ENCODE peak calls at places on chromosomes 12 and 14, in five cellular contexts. C, J, R, I and K are unnamed samples. For H4K20me1, the result is how much of the 10 kb centered on the place peaks cover.

GRCh38 chr12:51381226-51382079 is 9.8 kb downstream of the GALNT6 start:
- DNase-seq in I (no peak), C (no peak), J (no peak), R (peak), K (no peak)

GRCh38 chr14:71550367-71550766 is 381.9 kb upstream of the RGS6 start:
- DNase-seq in I (no peak), R (no peak), C (no peak), J (no peak), K (no peak)

GRCh38 chr14:61041704-61042103 is 60.7 kb downstream of the SLC38A6 start:
- DNase-seq in J (no peak), R (no peak), I (no peak), C (no peak), K (no peak)

GRCh38 chr14:68361231-68361630 is 431.6 kb downstream of the ZFP36L1 start:
- DNase-seq in I (no peak), C (no peak), J (no peak), R (peak), K (peak)

GRCh38 chr12:25372002-25372401 is 121.3 kb upstream of the KRAS start:
- DNase-seq in J (no peak), C (no peak), R (no peak), I (no peak), K (no peak)

GRCh38 chr14:32808574-32809098 is 130.0 kb upstream of the NPAS3 start:
- DNase-seq in C (no peak), I (no peak), J (no peak), R (peak), K (peak)

GRCh38 chr14:102840801-102841528 is 63.7 kb downstream of the TRAF3 start:
- DNase-seq in I (no peak), R (no peak), J (no peak), C (no peak), K (no peak)

GRCh38 chr12:91921555-91921954 is 224.1 kb downstream of the BTG1 start:
- DNase-seq in R (no peak), J (no peak), C (no peak), I (no peak), K (no peak)

GRCh38 chr12:49331360-49332222 is 5.4 kb downstream of the C1QL4 start:
- DNase-seq in R (peak), C (peak), J (no peak), I (no peak), K (peak)

GRCh38 chr12:70853326-70853725 is 67.2 kb downstream of the PTPRR start:
- DNase-seq in J (no peak), I (no peak), C (no peak), R (peak), K (no peak)

GRCh38 chr12:131610891-131611290 is 100.0 kb upstream of the SFSWAP start:
- DNase-seq in R (no peak), J (no peak), C (no peak), I (no peak), K (no peak)

GRCh38 chr14:54610051-54610977 is 43.4 kb downstream of the SAMD4A start:
- DNase-seq in C (no peak), J (no peak), I (no peak), R (peak), K (no peak)

GRCh38 chr12:84891106-84891838 is 21.3 kb downstream of the SLC6A15 start:
- DNase-seq in J (no peak), I (no peak), R (no peak), C (no peak), K (no peak)

GRCh38 chr12:58801986-58802385 is 118.3 kb downstream of the LRIG3 start:
- DNase-seq in C (peak), J (no peak), I (no peak), R (peak), K (no peak)

GRCh38 chr14:92686763-92687427 is 61.5 kb downstream of the LGMN start:
- DNase-seq in I (peak), R (peak), C (peak), J (peak), K (peak)

GRCh38 chr12:40946612-40947194 is 241.4 kb upstream of the PDZRN4 start:
- DNase-seq in C (peak), R (peak), J (no peak), I (no peak), K (peak)

GRCh38 chr14:100950024-100950423 is 46.5 kb upstream of the RTL1 start:
- DNase-seq in R (no peak), J (no peak), C (no peak), I (no peak), K (no peak)

GRCh38 chr14:71658261-71658860 is 273.9 kb upstream of the RGS6 start:
- DNase-seq in J (no peak), C (no peak), R (peak), I (no peak), K (no peak)

GRCh38 chr14:37668646-37669045 is 73.2 kb downstream of the TTC6 start:
- DNase-seq in I (no peak), J (no peak), R (peak), C (no peak), K (peak)

GRCh38 chr12:47822386-47822785 is 2.7 kb upstream of the HDAC7 start:
- DNase-seq in C (no peak), J (no peak), I (no peak), R (no peak), K (no peak)

GRCh38 chr14:55386037-55386798 is 25.4 kb downstream of the ATG14 start:
- DNase-seq in R (no peak), C (peak), I (no peak), J (no peak), K (no peak)

GRCh38 chr14:51044961-51045360 is 49.9 kb downstream of the TRIM9 start:
- DNase-seq in C (no peak), R (no peak), J (no peak), I (no peak), K (no peak)

GRCh38 chr12:1859643-1860042 is 39.3 kb downstream of the LRTM2 start:
- DNase-seq in J (no peak), I (no peak), R (peak), C (no peak), K (peak)

GRCh38 chr12:117152793-117153775 is 37.2 kb downstream of the FBXO21 start:
- DNase-seq in I (peak), J (no peak), C (no peak), R (no peak), K (no peak)

GRCh38 chr12:5473076-5473475 is 41.2 kb downstream of the NTF3 start:
- DNase-seq in I (no peak), J (no peak), C (no peak), R (no peak), K (no peak)

GRCh38 chr14:63295231-63295685 is 23.5 kb downstream of the GPHB5 start:
- DNase-seq in I (no peak), R (no peak), C (no peak), J (no peak), K (no peak)

GRCh38 chr14:73248294-73248868 is 11.1 kb downstream of the PAPLN start:
- DNase-seq in J (no peak), C (no peak), I (no peak), R (peak), K (peak)

GRCh38 chr12:56261503-56262230 is 3.5 kb upstream of the ANKRD52 start:
- DNase-seq in R (peak), I (no peak), J (no peak), C (no peak), K (peak)

GRCh38 chr14:22039938-22040780 is 366.5 kb upstream of the OR4E1 start:
- DNase-seq in I (peak), C (no peak), R (no peak), J (no peak), K (peak)

GRCh38 chr12:96293093-96293492 is 98.9 kb downstream of the ELK3 start:
- DNase-seq in R (no peak), J (no peak), C (no peak), I (no peak), K (no peak)

GRCh38 chr12:4858385-4858784 is 51.3 kb upstream of the KCNA1 start:
- DNase-seq in R (no peak), C (peak), I (no peak), J (no peak), K (no peak)

GRCh38 chr12:83945871-83946270 is 966.7 kb downstream of the SLC6A15 start:
- DNase-seq in J (no peak), R (peak), C (no peak), I (no peak), K (peak)

GRCh38 chr14:103510311-103511021 is 12.2 kb downstream of the CKB start:
- DNase-seq in C (no peak), R (no peak), J (no peak), I (no peak), K (no peak)

GRCh38 chr12:58097741-58098140 is 156.4 kb downstream of the ATP23 start:
- DNase-seq in J (no peak), I (no peak), C (no peak), R (no peak), K (no peak)

GRCh38 chr12:107369679-107370078 is 276.3 kb upstream of the CRY1 start:
- DNase-seq in I (no peak), R (no peak), C (no peak), J (no peak), K (no peak)

GRCh38 chr12:50099302-50100008 is 4.4 kb upstream of the GPD1 start:
- DNase-seq in R (no peak), I (no peak), J (no peak), C (no peak), K (peak)

GRCh38 chr12:49588761-49589516 is 16.5 kb downstream of the FAM186B start:
- DNase-seq in I (no peak), J (no peak), R (no peak), C (no peak), K (no peak)

GRCh38 chr12:52175411-52176350 is 16.1 kb downstream of the KRT80 start:
- DNase-seq in J (no peak), I (no peak), R (peak), C (peak), K (no peak)

DNA sequence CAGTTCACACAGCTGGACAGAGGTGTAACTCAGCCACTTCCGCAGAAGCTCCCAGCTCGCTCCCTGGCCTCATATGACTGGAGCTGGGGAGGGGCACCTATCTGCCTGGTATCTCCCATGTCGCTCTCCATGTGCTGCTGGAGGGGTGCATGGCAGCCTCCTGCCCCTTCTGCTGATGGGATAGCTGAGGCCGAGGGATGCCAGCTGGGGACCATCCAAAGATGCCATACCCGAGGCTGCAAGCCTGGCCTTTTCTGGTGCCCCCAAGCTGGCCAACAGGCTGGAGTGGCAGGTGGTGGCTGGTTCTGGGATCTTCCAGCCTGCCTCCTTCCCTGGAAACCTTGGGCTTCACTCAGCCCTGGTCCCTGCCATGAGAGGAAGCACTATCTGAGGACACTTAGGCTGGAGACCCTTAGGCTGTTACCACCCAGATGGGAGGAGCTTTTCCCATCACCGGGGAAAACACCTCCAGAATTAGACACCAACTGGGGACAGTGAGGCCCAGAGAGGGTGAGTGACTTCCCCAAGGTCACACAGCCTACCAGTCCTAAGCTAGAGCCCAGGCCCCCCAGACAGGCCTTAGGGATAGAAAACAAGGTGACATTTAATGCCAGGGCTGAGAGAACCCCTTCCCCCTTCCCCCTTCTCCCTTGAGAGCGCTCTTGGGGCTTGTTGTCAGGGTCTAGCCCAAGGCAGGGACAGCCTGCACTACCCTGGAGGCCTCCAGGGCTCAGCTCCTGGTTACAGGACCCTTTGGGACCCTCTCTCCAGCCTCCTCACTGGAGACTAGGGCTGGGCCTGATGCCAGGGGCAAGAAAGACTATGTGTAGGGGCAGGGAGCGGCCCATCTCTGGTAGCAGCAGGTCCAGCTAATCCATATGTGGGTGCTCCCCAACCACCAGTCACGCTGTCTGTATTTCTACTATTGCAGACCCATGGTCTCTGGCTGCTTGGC is 7.1 kb downstream of the DTX1 start:
- DNase-seq in C (no peak), R (no peak), J (no peak), I (peak), K (no peak)
- H4K20me1 ChIP-seq in C (half or more), R (under half), J (under half), I (half or more), K (under half)

GRCh38 chr12:114397978-114398881 is 7.7 kb downstream of the TBX5 start:
- DNase-seq in C (peak), J (no peak), I (no peak), R (no peak), K (no peak)
- H4K20me1 ChIP-seq in C (half or more), J (under half), I (under half), R (under half), K (under half)

DNA sequence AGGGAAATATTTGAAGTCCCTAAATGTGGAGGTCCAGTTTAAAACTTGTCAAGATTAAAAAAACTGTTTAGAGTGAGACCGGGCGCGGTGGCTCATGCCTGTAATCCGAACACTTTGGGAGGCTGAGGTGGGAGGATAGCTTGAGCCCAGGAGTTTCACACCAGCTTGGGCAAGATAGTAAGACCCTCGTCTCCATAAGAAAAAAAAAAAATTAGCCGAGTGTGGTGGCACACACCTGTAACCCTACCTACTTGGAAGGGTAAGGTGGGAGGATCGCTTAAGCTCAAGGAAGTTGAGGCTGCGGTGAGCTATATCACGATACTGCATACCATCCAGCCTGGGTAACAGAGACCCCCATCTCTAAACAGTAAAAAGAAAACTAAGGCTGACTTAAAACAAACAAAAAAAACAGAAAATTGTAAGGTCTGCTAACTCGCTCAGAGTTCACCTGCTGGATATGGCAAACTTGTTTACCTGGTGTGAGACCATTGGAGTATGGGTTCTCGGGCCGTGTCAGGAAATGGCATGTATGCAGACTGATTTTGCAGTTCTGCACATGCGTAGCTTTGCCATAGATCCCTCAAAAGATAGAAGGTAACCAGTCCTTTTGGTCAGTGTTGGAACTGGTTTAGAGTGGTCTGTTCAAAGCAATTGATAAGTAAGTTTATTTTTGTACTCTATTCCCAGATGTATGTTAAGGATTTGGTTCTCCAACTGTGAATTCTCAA is 2.1 kb downstream of the RNF10 start:
- DNase-seq in C (no peak), I (no peak), R (no peak), J (no peak), K (peak)
- H4K20me1 ChIP-seq in C (half or more), I (half or more), R (under half), J (under half), K (half or more)

GRCh38 chr12:120687570-120688289 is 781 bp downstream of the MLEC start:
- DNase-seq in C (peak), J (no peak), I (peak), R (peak), K (peak)

GRCh38 chr12:120688527-120689071 is 1.6 kb downstream of the MLEC start:
- DNase-seq in R (peak), C (no peak), I (no peak), J (no peak), K (peak)

GRCh38 chr12:120690978-120691377 is 4.0 kb downstream of the MLEC start:
- DNase-seq in I (no peak), J (no peak), C (no peak), R (no peak), K (no peak)

GRCh38 chr12:120690083-120690450 is 3.1 kb downstream of the MLEC start:
- DNase-seq in R (no peak), C (no peak), J (no peak), I (no peak), K (no peak)

GRCh38 chr12:120689397-120690082 is 2.6 kb downstream of the MLEC start:
- DNase-seq in C (no peak), R (peak), I (no peak), J (no peak), K (no peak)
- H4K20me1 ChIP-seq in C (half or more), R (under half), I (half or more), J (under half), K (under half)

GRCh38 chr12:104788848-104789271 is 169.2 kb downstream of the SLC41A2 start:
- DNase-seq in R (no peak), C (peak), I (no peak), J (no peak), K (no peak)
- H4K20me1 ChIP-seq in R (under half), C (under half), I (under half), J (under half), K (under half)

GRCh38 chr12:122097641-122098364 is 19.2 kb downstream of the MLXIP start:
- DNase-seq in R (peak), J (no peak), C (no peak), I (no peak), K (peak)
- H4K20me1 ChIP-seq in R (under half), J (under half), C (under half), I (half or more), K (under half)

GRCh38 chr12:68223067-68223747 is 2.4 kb downstream of the IL26 start:
- DNase-seq in J (peak), C (peak), I (peak), R (peak), K (peak)
- H4K20me1 ChIP-seq in J (under half), C (under half), I (under half), R (under half), K (under half)

GRCh38 chr12:11865835-11866234 is 204.9 kb upstream of the BCL2L14 start:
- DNase-seq in C (no peak), J (no peak), I (no peak), R (no peak), K (no peak)
- H4K20me1 ChIP-seq in C (under half), J (under half), I (under half), R (under half), K (under half)